ENCODE peak calls at places on chromosomes 16 and 17, in ten cellular contexts. Z, P, T, B, M, Y, U, X, F and O are unnamed samples.

GRCh38 chr17:17557796-17558195 is 33.7 kb downstream of the PEMT start:
- DNase-seq in F (no peak), T (no peak), B (no peak), M (no peak), U (no peak), X (no peak), Y (no peak), Z (no peak), P (no peak), O (no peak)

GRCh38 chr16:787978-788398 is at the start of gene RPUSD1:
- DNase-seq in M (no peak), P (no peak), T (no peak), Z (no peak), X (no peak), F (peak; percentile 7), B (no peak), Y (no peak), U (no peak), O (no peak)

GRCh38 chr17:74337834-74338500 is 11.9 kb downstream of the KIF19 start:
- DNase-seq in F (no peak), B (no peak), X (no peak), M (no peak), Y (no peak), U (no peak), Z (no peak), P (no peak), T (no peak), O (no peak)

GRCh38 chr17:49223517-49224197 is 6.9 kb downstream of the PHOSPHO1 start:
- DNase-seq in Z (peak; percentile 80), T (no peak), F (peak; percentile 40), M (peak; percentile 77), U (peak; percentile 79), B (no peak), X (peak; percentile 50), Y (peak; percentile 57), P (peak; percentile 58), O (no peak)

GRCh38 chr16:67443299-67443698 is 12.4 kb downstream of the HSD11B2 start:
- DNase-seq in U (no peak), Y (no peak), M (no peak), B (no peak), T (no peak), P (peak; percentile 43), F (no peak), X (peak; percentile 76), Z (peak; percentile 49), O (no peak)

GRCh38 chr17:81517009-81517338 is 4.4 kb upstream of the ACTG1 start:
- DNase-seq in X (no peak), Y (no peak), Z (no peak), T (no peak), M (no peak), P (no peak), B (no peak), U (no peak), F (no peak), O (no peak)

GRCh38 chr17:80408872-80409271 is 6.1 kb upstream of the ENDOV start:
- DNase-seq in P (no peak), U (no peak), X (peak; percentile 34), F (no peak), Z (no peak), B (no peak), M (no peak), Y (no peak), T (no peak), O (no peak)

GRCh38 chr16:85245307-85246172 is 133.3 kb upstream of the CIBAR2 start:
- DNase-seq in F (peak; percentile 59), P (peak; percentile 59), T (no peak), Z (no peak), X (peak; percentile 80), B (peak; percentile 51), U (peak; percentile 55), Y (peak; percentile 57), M (peak; percentile 85), O (no peak)

GRCh38 chr16:56068816-56069215 is 122.5 kb upstream of the GNAO1 start:
- DNase-seq in M (no peak), Z (no peak), F (no peak), X (no peak), P (no peak), Y (no peak), T (no peak), U (no peak), B (no peak), O (no peak)

GRCh38 chr16:51816929-51817328 is 665.9 kb upstream of the SALL1 start:
- DNase-seq in Z (no peak), Y (no peak), U (no peak), B (no peak), X (peak; percentile 62), M (no peak), T (no peak), F (no peak), P (no peak), O (no peak)

DNA sequence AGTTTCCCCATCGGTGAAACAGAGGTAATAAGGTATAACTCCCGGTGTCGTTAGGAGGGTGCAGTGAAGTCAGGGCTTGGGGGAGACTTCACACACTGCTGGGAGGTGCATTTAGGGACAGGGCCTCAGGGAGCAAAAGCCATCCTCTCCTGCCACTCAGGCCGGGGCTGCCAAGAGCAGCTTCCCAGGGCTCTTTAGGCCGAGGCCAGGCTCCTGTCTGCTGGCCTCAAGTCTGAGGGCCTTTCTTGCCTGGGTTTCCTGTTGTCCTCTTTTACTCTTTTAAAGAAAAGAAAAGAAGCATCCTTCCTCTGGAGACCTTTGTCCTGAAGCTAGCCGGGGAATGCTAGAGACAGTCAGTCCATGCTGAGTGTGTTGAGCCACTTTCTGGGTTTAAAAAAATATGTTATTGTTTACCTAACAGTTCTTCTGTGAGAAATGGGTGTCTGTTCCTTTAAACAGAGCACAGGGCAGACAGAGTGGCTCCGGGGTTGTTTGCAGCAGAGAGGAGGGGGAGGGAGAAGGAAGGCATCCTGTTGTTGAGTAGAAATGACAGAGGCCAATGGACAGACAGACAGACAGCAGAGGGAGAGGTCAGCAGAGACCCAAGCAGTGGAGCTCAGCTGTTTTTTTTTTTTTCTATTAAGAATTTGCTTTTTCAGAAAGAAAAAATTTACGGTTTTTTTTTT is 79.1 kb downstream of the C17orf67 start:
- DNase-seq in T (no peak), Y (no peak), F (no peak), M (peak; percentile 27), U (no peak), B (peak; percentile 83), X (peak; percentile 65), P (no peak), Z (no peak), O (peak; percentile 7)
- H3K4me1 ChIP-seq in T (no peaks in the 10 kb centered on the region), Y (no peaks in the 10 kb centered on the region), F (peaks cover 12% of the 10 kb centered on the region), M (peaks cover 14% of the 10 kb centered on the region), U (no peaks in the 10 kb centered on the region), B (peaks cover 21% of the 10 kb centered on the region), X (peaks cover 46% of the 10 kb centered on the region), P (peaks cover 16% of the 10 kb centered on the region), Z (no peaks in the 10 kb centered on the region), O (peaks cover 4% of the 10 kb centered on the region)

GRCh38 chr17:38867179-38867994 is 2.5 kb upstream of the LASP1 start:
- DNase-seq in Z (no peak), F (peak; percentile 77), M (peak; percentile 83), X (peak; percentile 75), U (peak; percentile 70), T (no peak), P (peak; percentile 47), Y (peak; percentile 74), B (peak; percentile 77), O (no peak)
- H3K4me1 ChIP-seq in Z (peaks cover 12% of the 10 kb centered on the region), F (peaks cover 9% of the 10 kb centered on the region), M (peaks cover 9% of the 10 kb centered on the region), X (peaks cover 34% of the 10 kb centered on the region), U (peaks cover 6% of the 10 kb centered on the region), T (peaks cover 27% of the 10 kb centered on the region), P (peaks cover 29% of the 10 kb centered on the region), Y (peaks cover 7% of the 10 kb centered on the region), B (peaks cover 36% of the 10 kb centered on the region), O (peaks cover 7% of the 10 kb centered on the region)

GRCh38 chr16:30925646-30926332 is 2.4 kb downstream of the FBXL19 start:
- DNase-seq in B (no peak), F (no peak), Z (no peak), X (no peak), M (no peak), U (no peak), T (no peak), P (no peak), Y (no peak), O (no peak)
- H3K4me1 ChIP-seq in B (peaks cover 19% of the 10 kb centered on the region), F (peaks cover 4% of the 10 kb centered on the region), Z (peaks cover 9% of the 10 kb centered on the region), X (peaks cover 7% of the 10 kb centered on the region), M (no peaks in the 10 kb centered on the region), U (no peaks in the 10 kb centered on the region), T (peaks cover 22% of the 10 kb centered on the region), P (peaks cover 12% of the 10 kb centered on the region), Y (no peaks in the 10 kb centered on the region), O (peaks cover 3% of the 10 kb centered on the region)

DNA sequence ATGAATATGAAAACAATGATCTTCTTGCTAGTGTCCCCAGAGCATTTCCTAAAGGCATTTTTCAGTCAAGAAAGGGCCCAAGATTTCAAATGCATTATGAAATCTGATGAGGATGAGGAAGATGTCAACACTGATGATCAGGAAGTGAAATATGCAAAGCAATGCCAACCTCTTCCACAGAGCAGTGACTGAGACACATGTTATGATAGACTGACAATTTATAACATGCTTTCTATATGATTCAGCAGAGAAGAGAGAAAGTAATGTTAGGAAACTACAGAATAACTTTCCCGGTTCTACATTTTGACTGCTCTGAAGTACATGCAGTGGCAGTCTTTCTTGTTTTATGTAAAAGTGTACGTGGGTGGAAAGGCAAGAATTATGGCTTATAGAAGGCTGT is 859.1 kb upstream of the GOT2 start:
- DNase-seq in B (no peak), M (no peak), P (no peak), X (peak; percentile 63), Y (no peak), F (no peak), Z (no peak), U (no peak), T (no peak), O (no peak)
- H3K4me1 ChIP-seq in B (no peaks in the 10 kb centered on the region), M (no peaks in the 10 kb centered on the region), P (no peaks in the 10 kb centered on the region), X (peaks cover 5% of the 10 kb centered on the region), Y (no peaks in the 10 kb centered on the region), F (no peaks in the 10 kb centered on the region), Z (no peaks in the 10 kb centered on the region), U (no peaks in the 10 kb centered on the region), T (no peaks in the 10 kb centered on the region), O (no peaks in the 10 kb centered on the region)

DNA sequence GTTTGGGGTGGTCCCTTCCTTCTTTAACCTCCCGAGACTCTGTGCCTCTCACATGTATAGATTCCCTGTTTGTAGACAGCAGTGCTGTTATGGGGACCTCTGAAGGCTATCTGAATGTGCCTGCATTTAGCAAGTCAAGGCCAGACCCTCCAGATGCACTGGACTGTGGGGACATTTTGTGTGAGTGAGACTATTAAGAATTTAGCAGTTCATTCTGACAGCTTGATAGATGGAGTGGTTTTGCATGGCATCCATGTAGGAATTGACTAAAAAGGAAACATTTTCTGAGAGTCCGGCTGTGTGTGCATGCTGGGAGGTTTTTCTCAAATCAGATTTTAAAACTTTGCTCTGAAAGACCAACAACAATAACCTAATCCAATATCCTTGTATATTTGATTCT is 226.3 kb downstream of the MSI2 start:
- DNase-seq in T (no peak), B (no peak), P (no peak), Y (no peak), M (no peak), X (peak; percentile 38), Z (no peak), F (no peak), U (no peak), O (no peak)
- H3K4me1 ChIP-seq in T (peaks cover 8% of the 10 kb centered on the region), B (peaks cover 9% of the 10 kb centered on the region), P (peaks cover 59% of the 10 kb centered on the region), Y (peaks cover 18% of the 10 kb centered on the region), M (peaks cover 45% of the 10 kb centered on the region), X (peaks cover 51% of the 10 kb centered on the region), Z (no peaks in the 10 kb centered on the region), F (peaks cover 27% of the 10 kb centered on the region), U (no peaks in the 10 kb centered on the region), O (no peaks in the 10 kb centered on the region)